ENCODE peak calls at places on chromosomes 12 and 14, in five cellular contexts. One of them, this sample, is unnamed.

GRCh38 chr12:96015672-96016071 is 19.5 kb upstream of the HAL start:
- DNase-seq in neuronal stem cell: no peak
- DNase-seq in H9: peak
- DNase-seq in trophoblast cell: peak
- DNase-seq in H1: no peak
- DNase-seq in this sample: peak

GRCh38 chr12:10362325-10362724 is 27.5 kb downstream of the KLRK1 start:
- DNase-seq in neuronal stem cell: no peak
- DNase-seq in H9: no peak
- DNase-seq in trophoblast cell: no peak
- DNase-seq in H1: no peak
- DNase-seq in this sample: no peak

GRCh38 chr12:48977290-48978281 is 536 bp upstream of the WNT1 start:
- DNase-seq in neuronal stem cell: no peak
- DNase-seq in H9: peak
- DNase-seq in trophoblast cell: peak
- DNase-seq in H1: peak
- DNase-seq in this sample: peak

GRCh38 chr14:104656014-104656714 is 33.3 kb upstream of the INF2 start:
- DNase-seq in neuronal stem cell: no peak
- DNase-seq in H9: no peak
- DNase-seq in trophoblast cell: peak
- DNase-seq in H1: no peak
- DNase-seq in this sample: no peak

GRCh38 chr12:89350260-89350659 is 2.0 kb downstream of the DUSP6 start:
- DNase-seq in neuronal stem cell: no peak
- DNase-seq in H9: no peak
- DNase-seq in trophoblast cell: no peak
- DNase-seq in H1: no peak
- DNase-seq in this sample: no peak

GRCh38 chr12:111446044-111446581 is 40.4 kb downstream of the SH2B3 start:
- DNase-seq in neuronal stem cell: no peak
- DNase-seq in H9: peak
- DNase-seq in trophoblast cell: no peak
- DNase-seq in H1: peak
- DNase-seq in this sample: peak

GRCh38 chr12:49887536-49888401 is 15.9 kb downstream of the FAIM2 start:
- DNase-seq in neuronal stem cell: no peak
- DNase-seq in H9: no peak
- DNase-seq in trophoblast cell: no peak
- DNase-seq in H1: no peak
- DNase-seq in this sample: no peak

GRCh38 chr14:93318927-93319326 is 13.9 kb downstream of the BTBD7 start:
- DNase-seq in neuronal stem cell: no peak
- DNase-seq in H9: no peak
- DNase-seq in trophoblast cell: no peak
- DNase-seq in H1: no peak
- DNase-seq in this sample: peak

GRCh38 chr12:124142395-124143005 is 152.4 kb upstream of the RFLNA start:
- DNase-seq in neuronal stem cell: no peak
- DNase-seq in H9: no peak
- DNase-seq in trophoblast cell: no peak
- DNase-seq in H1: no peak
- DNase-seq in this sample: no peak

GRCh38 chr14:72615511-72616121 is 278.3 kb downstream of the DPF3 start:
- DNase-seq in neuronal stem cell: no peak
- DNase-seq in H9: no peak
- DNase-seq in trophoblast cell: peak
- DNase-seq in H1: peak
- DNase-seq in this sample: peak

GRCh38 chr12:113860950-113861349 is 105.2 kb downstream of the RBM19 start:
- DNase-seq in neuronal stem cell: no peak
- DNase-seq in H9: peak
- DNase-seq in trophoblast cell: peak
- DNase-seq in H1: no peak
- DNase-seq in this sample: peak

GRCh38 chr14:105854600-105855245 is 328.3 kb downstream of the TMEM121 start:
- DNase-seq in neuronal stem cell: no peak
- DNase-seq in H9: peak
- DNase-seq in trophoblast cell: no peak
- DNase-seq in H1: no peak
- DNase-seq in this sample: no peak

GRCh38 chr14:74952195-74952665 is 3.2 kb downstream of the PGF start:
- DNase-seq in neuronal stem cell: no peak
- DNase-seq in H9: no peak
- DNase-seq in trophoblast cell: no peak
- DNase-seq in H1: no peak
- DNase-seq in this sample: no peak

GRCh38 chr12:122835693-122836026 is 403 bp downstream of the HIP1R start:
- DNase-seq in neuronal stem cell: no peak
- DNase-seq in H9: peak
- DNase-seq in trophoblast cell: no peak
- DNase-seq in H1: peak
- DNase-seq in this sample: no peak

GRCh38 chr12:13982010-13982409 is 608 bp upstream of the GRIN2B start:
- DNase-seq in neuronal stem cell: peak
- DNase-seq in H9: peak
- DNase-seq in trophoblast cell: no peak
- DNase-seq in H1: peak
- DNase-seq in this sample: no peak

GRCh38 chr12:93773122-93773871 is 96.1 kb downstream of the CRADD start:
- DNase-seq in neuronal stem cell: no peak
- DNase-seq in H9: no peak
- DNase-seq in trophoblast cell: peak
- DNase-seq in H1: no peak
- DNase-seq in this sample: peak

GRCh38 chr14:103073876-103074698 is 9.9 kb upstream of the LBHD2 start:
- DNase-seq in neuronal stem cell: no peak
- DNase-seq in H9: no peak
- DNase-seq in trophoblast cell: no peak
- DNase-seq in H1: no peak
- DNase-seq in this sample: no peak

GRCh38 chr12:89556976-89557375 is 31.1 kb upstream of the POC1B start:
- DNase-seq in neuronal stem cell: no peak
- DNase-seq in H9: no peak
- DNase-seq in trophoblast cell: no peak
- DNase-seq in H1: no peak
- DNase-seq in this sample: no peak

GRCh38 chr14:70152704-70153103 is 36.0 kb downstream of the SLC8A3 start:
- DNase-seq in neuronal stem cell: no peak
- DNase-seq in H9: no peak
- DNase-seq in trophoblast cell: no peak
- DNase-seq in H1: no peak
- DNase-seq in this sample: no peak

GRCh38 chr12:108757842-108758241 is 26.5 kb upstream of the CORO1C start:
- DNase-seq in neuronal stem cell: no peak
- DNase-seq in H9: no peak
- DNase-seq in trophoblast cell: no peak
- DNase-seq in H1: no peak
- DNase-seq in this sample: no peak

GRCh38 chr14:101364503-101365328 is 196.6 kb upstream of the DIO3 start:
- DNase-seq in neuronal stem cell: no peak
- DNase-seq in H9: no peak
- DNase-seq in trophoblast cell: no peak
- DNase-seq in H1: no peak
- DNase-seq in this sample: no peak

GRCh38 chr14:98252819-98253218 is 1019.2 kb downstream of the BCL11B start:
- DNase-seq in neuronal stem cell: no peak
- DNase-seq in H9: no peak
- DNase-seq in trophoblast cell: no peak
- DNase-seq in H1: no peak
- DNase-seq in this sample: no peak

GRCh38 chr12:55499810-55500252 is 7.7 kb downstream of the OR6C68 start:
- DNase-seq in neuronal stem cell: no peak
- DNase-seq in H9: no peak
- DNase-seq in trophoblast cell: no peak
- DNase-seq in H1: no peak
- DNase-seq in this sample: no peak

GRCh38 chr12:6547987-6548386 is 7.9 kb downstream of the IFFO1 start:
- DNase-seq in neuronal stem cell: no peak
- DNase-seq in H9: peak
- DNase-seq in trophoblast cell: no peak
- DNase-seq in H1: no peak
- DNase-seq in this sample: peak

GRCh38 chr14:31420013-31420318 is 384 bp downstream of the HEATR5A start:
- DNase-seq in neuronal stem cell: no peak
- DNase-seq in H9: peak
- DNase-seq in trophoblast cell: peak
- DNase-seq in H1: peak
- DNase-seq in this sample: no peak

GRCh38 chr14:99185436-99186068 is 86.4 kb downstream of the BCL11B start:
- DNase-seq in neuronal stem cell: no peak
- DNase-seq in H9: no peak
- DNase-seq in trophoblast cell: no peak
- DNase-seq in H1: no peak
- DNase-seq in this sample: no peak

GRCh38 chr12:1853716-1854115 is 33.4 kb downstream of the LRTM2 start:
- DNase-seq in neuronal stem cell: no peak
- DNase-seq in H9: peak
- DNase-seq in trophoblast cell: no peak
- DNase-seq in H1: no peak
- DNase-seq in this sample: no peak
- H2BK12ac ChIP-seq in neuronal stem cell: no peak
- H2BK12ac ChIP-seq in H9: no peak
- H2BK12ac ChIP-seq in trophoblast cell: no peak
- H2BK12ac ChIP-seq in H1: no peak
- H2BK12ac ChIP-seq in this sample: no peak

GRCh38 chr14:68768316-68768715 is 24.6 kb downstream of the ZFP36L1 start:
- DNase-seq in neuronal stem cell: no peak
- DNase-seq in H9: no peak
- DNase-seq in trophoblast cell: no peak
- DNase-seq in H1: no peak
- DNase-seq in this sample: no peak
- H4K8ac ChIP-seq in neuronal stem cell: no peak
- H4K8ac ChIP-seq in H9: no peak
- H4K8ac ChIP-seq in trophoblast cell: no peak
- H4K8ac ChIP-seq in H1: no peak
- H4K8ac ChIP-seq in this sample: no peak

GRCh38 chr14:77543240-77543551 is 44.6 kb upstream of the ISM2 start:
- DNase-seq in neuronal stem cell: no peak
- DNase-seq in H9: no peak
- DNase-seq in trophoblast cell: peak
- DNase-seq in H1: no peak
- DNase-seq in this sample: peak

GRCh38 chr14:77543637-77544334 is 45.2 kb upstream of the ISM2 start:
- DNase-seq in neuronal stem cell: no peak
- DNase-seq in H9: no peak
- DNase-seq in trophoblast cell: peak
- DNase-seq in H1: no peak
- DNase-seq in this sample: peak

GRCh38 chr14:77544571-77544970 is 46.0 kb upstream of the ISM2 start:
- DNase-seq in neuronal stem cell: no peak
- DNase-seq in H9: no peak
- DNase-seq in trophoblast cell: peak
- DNase-seq in H1: no peak
- DNase-seq in this sample: no peak

GRCh38 chr14:77541905-77542304 is 43.3 kb upstream of the ISM2 start:
- DNase-seq in neuronal stem cell: no peak
- DNase-seq in H9: no peak
- DNase-seq in trophoblast cell: no peak
- DNase-seq in H1: no peak
- DNase-seq in this sample: no peak

DNA sequence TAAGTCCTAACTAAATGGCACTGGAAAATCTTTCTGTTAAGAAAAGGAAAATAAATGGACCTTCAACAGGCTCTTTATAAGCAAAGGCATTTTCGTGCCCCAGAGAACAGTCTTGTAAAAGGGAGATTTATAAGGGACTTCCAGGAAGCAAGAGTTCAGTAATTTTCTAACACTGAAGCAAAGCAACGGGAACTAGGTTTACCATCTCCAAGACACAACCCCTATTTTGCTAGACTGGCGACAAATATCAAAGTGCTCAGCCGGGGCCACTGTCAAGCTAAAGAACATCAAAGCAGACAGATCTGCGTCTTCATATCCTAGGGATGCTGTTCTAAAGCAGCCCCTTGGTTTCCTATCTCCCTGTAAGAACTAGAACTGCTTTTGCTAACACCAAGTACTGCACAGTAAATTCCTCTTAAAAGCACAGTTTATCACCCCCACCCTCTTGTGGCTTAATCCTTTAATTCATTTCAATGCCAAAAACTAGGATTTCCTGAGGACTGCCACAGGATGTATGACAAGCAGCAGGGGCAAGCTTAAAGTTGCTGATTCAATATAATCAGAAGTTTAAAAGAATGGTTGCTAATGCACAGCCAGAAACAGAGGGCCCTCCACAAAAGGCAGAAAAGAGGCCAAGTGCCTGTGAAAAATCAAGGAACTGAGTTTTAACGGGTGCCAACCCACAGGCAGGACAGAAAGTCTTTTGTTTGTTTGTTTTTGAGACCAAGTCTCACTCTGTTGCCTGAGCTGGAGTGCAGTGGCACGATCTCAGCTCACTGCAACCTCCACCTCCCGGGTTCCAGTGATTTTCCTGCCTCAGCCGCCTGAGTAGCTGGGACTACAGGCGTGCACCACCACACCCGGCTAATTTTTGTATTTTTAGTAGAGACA is 44.0 kb upstream of the ISM2 start:
- DNase-seq in neuronal stem cell: no peak
- DNase-seq in H9: no peak
- DNase-seq in trophoblast cell: peak
- DNase-seq in H1: no peak
- DNase-seq in this sample: peak
- H2BK120ac ChIP-seq in neuronal stem cell: no peak
- H2BK120ac ChIP-seq in H9: no peak
- H2BK120ac ChIP-seq in trophoblast cell: no peak
- H2BK120ac ChIP-seq in H1: no peak
- H2BK120ac ChIP-seq in this sample: no peak

GRCh38 chr12:99026332-99027116 is 381.4 kb downstream of the APAF1 start:
- DNase-seq in neuronal stem cell: no peak
- DNase-seq in H9: no peak
- DNase-seq in trophoblast cell: no peak
- DNase-seq in H1: no peak
- DNase-seq in this sample: no peak
- H2BK12ac ChIP-seq in neuronal stem cell: no peak
- H2BK12ac ChIP-seq in H9: no peak
- H2BK12ac ChIP-seq in trophoblast cell: no peak
- H2BK12ac ChIP-seq in H1: no peak
- H2BK12ac ChIP-seq in this sample: no peak

DNA sequence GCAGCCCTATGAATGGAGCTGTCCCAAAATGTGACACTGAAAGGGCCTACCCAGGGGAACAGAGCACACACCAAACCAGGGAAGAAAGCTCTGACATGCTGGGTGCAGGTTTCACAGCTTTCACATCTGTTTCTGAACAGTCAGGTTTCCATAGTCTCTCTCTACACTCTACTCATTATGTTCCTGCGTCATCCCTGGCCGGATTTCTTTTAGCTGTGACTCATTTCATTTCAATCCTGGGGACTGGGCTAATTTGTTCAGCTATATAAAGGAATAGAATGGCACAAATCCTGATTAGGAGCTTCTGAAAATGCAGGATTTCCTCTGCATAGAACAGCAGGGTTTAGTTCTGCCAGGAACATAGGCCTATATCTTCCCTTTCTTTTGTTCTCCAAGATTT is 649.8 kb downstream of the RPS29 start:
- DNase-seq in neuronal stem cell: peak
- DNase-seq in H9: no peak
- DNase-seq in trophoblast cell: no peak
- DNase-seq in H1: no peak
- DNase-seq in this sample: peak
- H4K8ac ChIP-seq in neuronal stem cell: no peak
- H4K8ac ChIP-seq in H9: no peak
- H4K8ac ChIP-seq in trophoblast cell: no peak
- H4K8ac ChIP-seq in H1: no peak
- H4K8ac ChIP-seq in this sample: no peak